ENCODE peak calls at places on chromosome 19, in eight cellular contexts. M is fibroblast of the aortic adventitia; G is type B pancreatic cell; J is stimulated activated CD8-positive, alpha-beta memory T cell treated with anti-CD3 and anti-CD28 coated beads, Interleukin-7, amount 100 ng/mL, for 48 hours; U is adrenal gland; H is lower lobe of right lung; E is endothelial cell; B is NCI-H1694 treated with DMSO at 0.1 percent for 48 hours. S is an unnamed sample.

GRCh38 chr19:31438401-31439269 is 89.4 kb upstream of the TSHZ3 start:
- DNase-seq in U (no peak), J (no peak), B (no peak), H (no peak), G (no peak), E (no peak), M (no peak), S (no peak)

GRCh38 chr19:51821921-51822716 is 27.2 kb downstream of the FPR3 start:
- DNase-seq in H (no peak), B (no peak), J (no peak), U (no peak), M (peak), E (no peak), G (no peak), S (no peak)

GRCh38 chr19:2495651-2496316 is 19.9 kb downstream of the GADD45B start:
- DNase-seq in B (no peak), H (no peak), J (no peak), E (no peak), M (peak), G (no peak), U (peak), S (no peak)

GRCh38 chr19:35267818-35268545 is 780 bp upstream of the USF2 start:
- DNase-seq in M (peak), E (peak), G (peak), H (peak), B (peak), U (peak), J (peak), S (peak)

GRCh38 chr19:42480335-42481095 is 37.8 kb upstream of the CXCL17 start:
- DNase-seq in M (peak), G (no peak), U (peak), E (no peak), J (no peak), H (no peak), B (no peak), S (no peak)

GRCh38 chr19:49954933-49955332 is 6.0 kb downstream of the SIGLEC11 start:
- DNase-seq in G (no peak), H (peak), B (no peak), U (peak), J (no peak), M (peak), E (no peak), S (no peak)

GRCh38 chr19:9323919-9324583 is at the start of gene ZNF559:
- DNase-seq in J (peak), U (peak), M (peak), H (peak), E (peak), B (peak), G (peak), S (peak)

GRCh38 chr19:45767410-45767880 is 1.6 kb downstream of the SIX5 start:
- DNase-seq in M (peak), G (peak), U (peak), B (no peak), H (peak), E (peak), J (no peak), S (peak)

GRCh38 chr19:58543826-58544590 is at the start of gene TRIM28:
- DNase-seq in J (peak), G (peak), U (peak), M (peak), B (no peak), H (peak), E (peak), S (peak)

S was measured in H9.